ENCODE peak calls at places on chromosomes 13 and 19, in five cellular contexts. X, F, S, O and Z are unnamed samples.

GRCh38 chr13:43005460-43006236 is 13.6 kb upstream of the EPSTI1 start:
- DNase-seq in O (peak; percentile 71), F (no peak), S (peak; percentile 74), X (peak; percentile 66), Z (no peak)

GRCh38 chr13:97256343-97256783 is 34.2 kb downstream of the MBNL2 start:
- DNase-seq in O (peak; percentile 95), F (no peak), X (peak; percentile 99), S (peak; percentile 99), Z (no peak)

GRCh38 chr19:5805465-5806132 is 732 bp downstream of the NRTN start:
- DNase-seq in O (peak; percentile 60), F (peak; percentile 77), X (peak; percentile 25), S (peak; percentile 24), Z (peak; percentile 92)

GRCh38 chr19:35569281-35569781 is 5.9 kb upstream of the ATP4A start:
- DNase-seq in X (no peak), S (no peak), O (no peak), F (no peak), Z (no peak)

GRCh38 chr13:71912524-71912923 is 45.5 kb upstream of the DACH1 start:
- DNase-seq in S (no peak), X (peak; percentile 53), O (no peak), F (no peak), Z (no peak)

GRCh38 chr19:10639836-10640235 is 14.3 kb upstream of the ILF3 start:
- DNase-seq in X (no peak), O (no peak), S (no peak), F (no peak), Z (no peak)

GRCh38 chr13:23620211-23620610 is 50.0 kb downstream of the TNFRSF19 start:
- DNase-seq in X (no peak), F (no peak), S (no peak), O (no peak), Z (no peak)

GRCh38 chr13:25690582-25690981 is 318.8 kb downstream of the ATP8A2 start:
- DNase-seq in S (no peak), F (no peak), O (no peak), X (no peak), Z (no peak)

GRCh38 chr13:78657699-78658629 is 991 bp downstream of the OBI1 start:
- DNase-seq in X (peak; percentile 4), S (peak; percentile 16), O (peak; percentile 17), F (no peak), Z (no peak)

GRCh38 chr19:45443462-45444317 is 20.0 kb upstream of the ERCC1 start:
- DNase-seq in S (peak; percentile 81), O (peak; percentile 95), F (peak; percentile 99), X (peak; percentile 78), Z (peak; percentile 99)

GRCh38 chr13:110042253-110042652 is 255.9 kb upstream of the IRS2 start:
- DNase-seq in O (no peak), F (no peak), S (no peak), X (peak; percentile 24), Z (no peak)

GRCh38 chr19:50721441-50722137 is 1.6 kb upstream of the CLEC11A start:
- DNase-seq in O (no peak), F (no peak), S (no peak), X (no peak), Z (no peak)

GRCh38 chr19:2043864-2044708 is 7.0 kb downstream of the MKNK2 start:
- DNase-seq in F (no peak), X (no peak), O (no peak), S (no peak), Z (no peak)

GRCh38 chr19:48955308-48955958 is 758 bp downstream of the BAX start:
- DNase-seq in X (no peak), S (no peak), F (no peak), O (no peak), Z (no peak)

GRCh38 chr13:98252931-98253470 is 75.9 kb upstream of the RNF113B start:
- DNase-seq in F (no peak), O (peak; percentile 58), S (peak; percentile 67), X (peak; percentile 88), Z (no peak)

GRCh38 chr19:13833330-13834265 is 38.4 kb downstream of the ZSWIM4 start:
- DNase-seq in O (peak; percentile 95), X (peak; percentile 87), F (peak; percentile 97), S (peak; percentile 82), Z (peak; percentile 97)

GRCh38 chr13:75480691-75481175 is 1.2 kb downstream of the TBC1D4 start:
- DNase-seq in F (peak; percentile 59), S (peak; percentile 56), X (peak; percentile 62), O (peak; percentile 53), Z (peak; percentile 36)

GRCh38 chr19:28437390-28438346 is 775.3 kb downstream of the UQCRFS1 start:
- DNase-seq in X (no peak), O (no peak), F (no peak), S (no peak), Z (no peak)

GRCh38 chr19:38932425-38933179 is 1.9 kb downstream of the MRPS12 start:
- DNase-seq in O (peak; percentile 61), S (peak; percentile 44), F (no peak), X (peak; percentile 40), Z (no peak)

GRCh38 chr13:37226966-37227365 is 121.5 kb upstream of the CSNK1A1L start:
- DNase-seq in S (peak; percentile 39), O (peak; percentile 14), X (peak; percentile 46), F (no peak), Z (no peak)

GRCh38 chr19:7529610-7530490 is 5.7 kb upstream of the PNPLA6 start:
- DNase-seq in O (no peak), S (no peak), X (no peak), F (no peak), Z (no peak)

GRCh38 chr13:113491418-113491883 is 940 bp upstream of the DCUN1D2 start:
- DNase-seq in S (peak; percentile 17), X (peak; percentile 27), F (peak; percentile 34), O (peak; percentile 23), Z (peak; percentile 41)

GRCh38 chr19:58009666-58010301 is 7.2 kb upstream of the ZNF606 start:
- DNase-seq in X (peak; percentile 81), O (peak; percentile 92), S (peak; percentile 67), F (peak; percentile 93), Z (no peak)

GRCh38 chr19:58009301-58009665 is 6.7 kb upstream of the ZNF606 start:
- DNase-seq in O (no peak), S (no peak), F (no peak), X (no peak), Z (no peak)

GRCh38 chr19:58003153-58003828 is 671 bp upstream of the ZNF606 start:
- DNase-seq in O (no peak), X (peak; percentile 32), S (peak; percentile 35), F (no peak), Z (no peak)

GRCh38 chr19:58010507-58010906 is 7.9 kb upstream of the ZNF606 start:
- DNase-seq in O (no peak), F (no peak), S (no peak), X (no peak), Z (no peak)

GRCh38 chr19:58007285-58007684 is 4.7 kb upstream of the ZNF606 start:
- DNase-seq in X (no peak), F (no peak), S (no peak), O (no peak), Z (no peak)
- TF ChIP-seq CTCF in X (no peak), F (peak; percentile 26), S (no peak), O (peak; percentile 18), Z (no peak)

GRCh38 chr13:94115054-94115453 is 364.4 kb downstream of the DCT start:
- DNase-seq in O (no peak), F (no peak), S (no peak), X (no peak), Z (no peak)
- TF ChIP-seq CTCF in O (no peak), F (no peak), S (no peak), X (no peak), Z (no peak)

GRCh38 chr19:23305555-23305954 is 55.4 kb upstream of the ZNF724 start:
- DNase-seq in O (no peak), S (no peak), F (no peak), X (no peak), Z (no peak)
- TF ChIP-seq CTCF in O (no peak), S (no peak), F (no peak), X (no peak), Z (no peak)

GRCh38 chr19:34274284-34274826 is 20.0 kb downstream of the GARRE1 start:
- DNase-seq in S (no peak), O (peak; percentile 51), X (peak; percentile 71), F (no peak), Z (no peak)
- TF ChIP-seq CTCF in S (peak; percentile 11), O (peak; percentile 9), X (no peak), F (no peak), Z (no peak)

GRCh38 chr19:55703790-55704215 is 28.8 kb downstream of the EPN1 start:
- DNase-seq in O (peak; percentile 38), S (peak; percentile 8), X (peak; percentile 6), F (peak; percentile 60), Z (peak; percentile 60)

GRCh38 chr19:55702131-55702627 is 27.2 kb downstream of the EPN1 start:
- DNase-seq in O (peak; percentile 71), S (peak; percentile 4), X (no peak), F (no peak), Z (no peak)

GRCh38 chr19:55705972-55706371 is 30.9 kb downstream of the EPN1 start:
- DNase-seq in O (no peak), X (no peak), F (no peak), S (no peak), Z (no peak)

GRCh38 chr19:55700813-55701212 is 25.8 kb downstream of the EPN1 start:
- DNase-seq in S (no peak), F (no peak), O (no peak), X (no peak), Z (no peak)

DNA sequence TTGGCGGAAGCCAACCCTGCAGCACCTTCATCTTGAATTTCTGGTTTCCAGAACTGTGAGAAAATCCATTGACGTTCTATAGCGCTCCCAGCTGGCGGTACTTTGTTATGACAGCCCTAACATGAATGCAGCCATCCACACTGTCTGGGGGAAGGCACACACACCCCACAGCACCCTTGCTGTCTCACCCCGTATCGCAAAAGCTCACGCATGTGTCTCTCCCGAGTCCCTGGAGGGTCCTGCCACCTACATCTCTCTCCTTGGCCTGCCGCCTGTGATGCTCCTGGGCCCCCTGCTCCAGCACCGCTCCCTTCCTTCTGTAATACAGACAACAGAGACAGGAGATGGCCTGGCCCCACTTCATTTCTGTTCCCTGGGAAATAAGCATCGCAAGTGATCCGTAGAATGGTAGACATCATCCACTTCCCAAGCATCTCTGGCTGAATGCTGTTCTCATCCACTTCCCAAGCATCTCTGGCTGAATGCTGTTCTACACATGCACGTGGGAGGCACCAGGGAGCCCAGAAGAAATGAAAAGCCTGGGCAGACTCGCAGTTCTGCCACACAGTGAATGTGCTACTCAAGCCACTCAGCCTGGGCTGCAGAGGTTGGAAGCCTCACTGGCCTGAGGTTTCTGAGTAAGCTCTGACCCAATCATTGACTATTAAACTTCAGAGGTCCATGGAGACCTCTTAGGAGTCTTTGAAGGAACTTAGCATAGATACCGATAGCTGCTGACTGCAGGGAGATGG is 29.6 kb downstream of the EPN1 start:
- DNase-seq in F (no peak), S (no peak), X (no peak), O (no peak), Z (no peak)
- TF ChIP-seq CTCF in F (no peak), S (no peak), X (no peak), O (no peak), Z (no peak)

DNA sequence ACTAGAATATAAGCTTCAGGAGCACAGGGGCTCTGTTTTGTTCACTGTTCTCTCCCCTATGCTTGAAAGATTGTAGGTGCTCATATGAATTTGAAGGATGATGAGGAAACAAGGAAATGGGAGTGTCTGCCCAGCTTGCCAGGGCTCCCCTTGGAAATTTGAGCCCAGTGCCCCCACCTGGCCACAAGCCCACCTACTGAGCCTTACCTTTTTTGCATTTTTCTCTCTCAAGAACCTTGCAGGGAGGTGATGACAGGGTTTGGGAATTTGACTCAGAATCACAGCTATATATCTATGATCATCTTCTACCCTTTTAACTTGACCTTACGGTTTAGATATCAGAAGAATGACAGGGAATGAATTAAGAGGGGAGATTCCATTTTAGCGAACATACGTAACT is 33.8 kb downstream of the SERP2 start:
- DNase-seq in O (no peak), X (no peak), S (no peak), F (no peak), Z (no peak)
- TF ChIP-seq CTCF in O (no peak), X (no peak), S (no peak), F (no peak), Z (no peak)